ENCODE peak calls at places on chromosomes 4 and X, in four cellular contexts. B is esophagus muscularis mucosa, P is endothelial cell of umbilical vein, V is stomach. S is an unnamed sample.

GRCh38 chrX:11386001-11386523 is 92.8 kb downstream of the AMELX start:
- DNase-seq in V (no peak), B (no peak), P (no peak), S (no peak)

GRCh38 chr4:19580090-19580489 is 671.6 kb upstream of the SLIT2 start:
- DNase-seq in V (no peak), B (no peak), P (no peak), S (no peak)

GRCh38 chr4:90207887-90208454 is 80.8 kb downstream of the CCSER1 start:
- DNase-seq in B (no peak), V (no peak), P (no peak), S (no peak)

GRCh38 chrX:130415201-130415600 is 13.4 kb downstream of the RBMX2 start:
- DNase-seq in B (no peak), V (no peak), P (no peak), S (no peak)

GRCh38 chr4:42281324-42282020 is 115.8 kb upstream of the SHISA3 start:
- DNase-seq in V (no peak), B (no peak), P (no peak), S (no peak)

GRCh38 chr4:142285222-142285583 is 560.9 kb downstream of the INPP4B start:
- DNase-seq in P (no peak), V (no peak), B (no peak), S (no peak)

GRCh38 chr4:24887881-24888430 is 24.9 kb downstream of the CCDC149 start:
- DNase-seq in V (no peak), P (no peak), B (no peak), S (no peak)

GRCh38 chr4:68581382-68582338 is 5.5 kb upstream of the UGT2B17 start:
- DNase-seq in P (no peak), B (no peak), V (no peak), S (no peak)

GRCh38 chr4:7588002-7588401 is 153.3 kb upstream of the PSAPL1 start:
- DNase-seq in P (no peak), V (no peak), B (no peak), S (no peak)

GRCh38 chr4:78592104-78592783 is 40.7 kb downstream of the ANXA3 start:
- DNase-seq in V (no peak), B (no peak), P (no peak), S (no peak)

GRCh38 chrX:107014927-107015326 is 14.9 kb upstream of the MORC4 start:
- DNase-seq in B (no peak), P (no peak), V (no peak), S (no peak)

GRCh38 chr4:40506066-40506465 is 123.6 kb downstream of the RBM47 start:
- DNase-seq in B (no peak), P (no peak), V (no peak), S (no peak)

GRCh38 chrX:12471061-12471460 is 320.2 kb upstream of the PRPS2 start:
- DNase-seq in B (no peak), P (no peak), V (no peak), S (no peak)

GRCh38 chr4:184845367-184846011 is 19.7 kb upstream of the ACSL1 start:
- DNase-seq in B (no peak), P (no peak), V (no peak), S (no peak)

GRCh38 chrX:70089575-70090297 is 27.5 kb downstream of the OTUD6A start:
- DNase-seq in V (no peak), P (peak), B (no peak), S (no peak)

GRCh38 chr4:101831816-101832215 is 41.3 kb downstream of the BANK1 start:
- DNase-seq in V (no peak), B (no peak), P (no peak), S (no peak)

GRCh38 chrX:120781416-120781815 is 94.2 kb downstream of the CT47B1 start:
- DNase-seq in B (no peak), V (no peak), P (peak), S (no peak)

GRCh38 chrX:124208675-124209074 is 123.8 kb upstream of the TEX13D start:
- DNase-seq in B (no peak), P (no peak), V (no peak), S (no peak)

GRCh38 chr4:14583331-14583730 is 418.9 kb upstream of the CPEB2 start:
- DNase-seq in B (no peak), P (no peak), V (no peak), S (no peak)

GRCh38 chr4:73948990-73949706 is 32.7 kb downstream of the PF4 start:
- DNase-seq in P (no peak), B (no peak), V (no peak), S (no peak)

GRCh38 chrX:48894891-48895290 is 2.7 kb downstream of the TIMM17B start:
- DNase-seq in P (no peak), B (no peak), V (no peak), S (no peak)

GRCh38 chr4:104519588-104519987 is 24.9 kb upstream of the CXXC4 start:
- DNase-seq in P (no peak), V (no peak), B (no peak), S (no peak)

GRCh38 chr4:155809835-155810234 is 51.0 kb downstream of the GUCY1B1 start:
- DNase-seq in B (no peak), P (peak), V (no peak), S (peak)

GRCh38 chr4:88791274-88791673 is 93.6 kb upstream of the NAP1L5 start:
- DNase-seq in B (no peak), V (no peak), P (peak), S (peak)

GRCh38 chrX:126770179-126770578 is 49.4 kb upstream of the PRR32 start:
- DNase-seq in B (no peak), V (no peak), P (peak), S (no peak)

GRCh38 chr4:162682651-162683050 is 484.0 kb downstream of the NAF1 start:
- DNase-seq in V (no peak), P (no peak), B (no peak), S (no peak)

DNA sequence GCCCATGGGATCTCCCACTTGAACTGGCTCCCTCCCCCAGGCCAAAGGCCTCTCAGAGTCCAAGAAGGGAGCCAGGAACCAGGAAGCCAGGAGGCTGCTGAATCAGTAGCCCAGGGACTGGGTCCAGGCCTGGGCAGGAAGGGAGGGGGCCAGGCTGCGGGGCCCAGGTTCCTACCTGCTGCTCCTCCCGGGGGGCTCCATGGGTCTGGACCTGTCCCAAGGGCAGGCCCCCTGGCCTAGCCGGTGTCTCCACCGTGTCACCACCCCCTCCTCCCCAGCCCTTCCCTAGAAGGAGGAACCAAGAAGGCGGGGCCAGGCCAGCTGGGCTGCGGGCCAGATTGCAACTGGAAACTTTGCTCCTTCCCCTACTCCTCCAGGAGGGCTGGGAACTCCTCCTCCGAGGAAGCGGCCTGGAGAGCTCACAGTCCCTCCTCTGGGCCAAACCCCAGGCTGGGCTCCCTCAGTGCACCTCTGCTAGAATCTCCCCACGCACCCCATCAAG is at the start of gene IQSEC2:
- DNase-seq in B (peak), V (peak), P (peak), S (peak)
- TF ChIP-seq POLR2AphosphoS5 in B (peak), V (no peak), P (no peak), S (peak)

DNA sequence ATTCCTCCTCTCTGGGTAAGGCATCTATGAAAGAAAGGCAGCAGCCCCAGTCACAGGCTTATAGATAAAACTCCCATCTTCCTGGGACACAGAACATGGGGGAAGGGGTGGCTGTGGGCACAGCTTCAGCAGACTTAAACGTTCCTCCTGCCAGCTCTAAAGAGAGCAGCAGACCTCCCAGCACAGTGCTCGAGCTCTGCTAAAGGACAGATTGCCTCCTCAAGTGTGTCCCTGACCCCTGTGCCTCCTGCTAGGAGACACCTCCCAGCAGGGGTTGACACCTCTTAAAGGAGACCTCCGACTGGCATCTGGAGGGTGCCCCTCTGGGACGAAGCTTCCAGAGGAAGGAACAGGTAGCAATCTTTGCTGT is 89.9 kb downstream of the EFHC2 start:
- DNase-seq in V (no peak), P (no peak), B (no peak), S (no peak)
- TF ChIP-seq POLR2A in V (no peak), P (no peak), B (no peak), S (no peak)

GRCh38 chr4:154549894-154550790 is at the start of gene PLRG1:
- DNase-seq in B (peak), P (peak), V (peak), S (peak)

GRCh38 chr4:154542264-154542879 is 7.8 kb downstream of the PLRG1 start:
- DNase-seq in B (no peak), P (no peak), V (no peak), S (no peak)

GRCh38 chr4:154545689-154546088 is 4.5 kb downstream of the PLRG1 start:
- DNase-seq in B (no peak), P (no peak), V (no peak), S (no peak)
- TF ChIP-seq CTCF in B (no peak), P (no peak), V (no peak), S (peak)

GRCh38 chrX:17735396-17735795 is 1.9 kb upstream of the SCML1 start:
- DNase-seq in V (no peak), P (no peak), B (no peak), S (no peak)

GRCh38 chrX:17736478-17736855 is 826 bp upstream of the SCML1 start:
- DNase-seq in B (no peak), P (no peak), V (no peak), S (no peak)

GRCh38 chrX:17737707-17738001 is 361 bp downstream of the SCML1 start:
- DNase-seq in B (no peak), P (peak), V (no peak), S (no peak)

GRCh38 chrX:17738002-17738713 is 865 bp downstream of the SCML1 start:
- DNase-seq in P (peak), V (peak), B (no peak), S (no peak)

GRCh38 chrX:17736856-17737706 is at the start of gene SCML1:
- DNase-seq in V (peak), P (peak), B (peak), S (peak)
- TF ChIP-seq POLR2AphosphoS5 in V (peak), P (peak), B (peak), S (no peak)

GRCh38 chr4:76729460-76729859 is 168.5 kb downstream of the SOWAHB start:
- DNase-seq in V (no peak), B (no peak), P (no peak), S (no peak)
- TF ChIP-seq POLR2A in V (no peak), B (no peak), P (no peak), S (no peak)

S was measured in HCT116.